ENCODE peak calls at places on chromosome 14, in five cellular contexts. H is kidney, Z is astrocyte, O is upper lobe of left lung, Q is heart right ventricle. E is an unnamed sample.

GRCh38 chr14:39393289-39393688 is 38.9 kb downstream of the FBXO33 start:
- DNase-seq in H (no peak), Z (no peak), O (no peak), Q (no peak), E (no peak)

GRCh38 chr14:55412686-55413085 is 1.1 kb upstream of the ATG14 start:
- DNase-seq in H (no peak), Z (peak; percentile 29), O (no peak), Q (no peak), E (no peak)

GRCh38 chr14:106317593-106317992 is 791.2 kb downstream of the TMEM121 start:
- DNase-seq in H (no peak), Z (no peak), O (no peak), Q (no peak), E (no peak)

GRCh38 chr14:61503167-61503801 is 181.9 kb downstream of the PRKCH start:
- DNase-seq in H (no peak), Z (peak; percentile 66), O (no peak), Q (no peak), E (no peak)

GRCh38 chr14:91142214-91142668 is 28.4 kb downstream of the DGLUCY start:
- DNase-seq in H (no peak), Z (no peak), O (no peak), Q (no peak), E (no peak)

GRCh38 chr14:61544448-61545202 is 150.7 kb upstream of the HIF1A start:
- DNase-seq in H (no peak), Z (no peak), O (no peak), Q (no peak), E (no peak)

GRCh38 chr14:95318399-95318834 is 1.3 kb downstream of the CLMN start:
- DNase-seq in H (peak; percentile 84), Z (no peak), O (no peak), Q (no peak), E (no peak)

GRCh38 chr14:24465369-24465768 is 22.8 kb upstream of the SDR39U1 start:
- DNase-seq in H (no peak), Z (no peak), O (no peak), Q (no peak), E (no peak)

GRCh38 chr14:81655423-81656314 is 122.0 kb upstream of the SEL1L start:
- DNase-seq in H (no peak), Z (no peak), O (no peak), Q (peak; percentile 12), E (no peak)

GRCh38 chr14:101823081-101823480 is 61.6 kb downstream of the PPP2R5C start:
- DNase-seq in H (no peak), Z (no peak), O (no peak), Q (no peak), E (no peak)

GRCh38 chr14:52175982-52176502 is 91.5 kb upstream of the PTGDR start:
- DNase-seq in H (no peak), Z (no peak), O (no peak), Q (no peak), E (no peak)

GRCh38 chr14:30108975-30109700 is 181.5 kb upstream of the PRKD1 start:
- DNase-seq in H (no peak), Z (peak; percentile 20), O (no peak), Q (no peak), E (no peak)

GRCh38 chr14:101084436-101084826 is 180.9 kb upstream of the RTL1 start:
- DNase-seq in H (no peak), Z (no peak), O (no peak), Q (no peak), E (no peak)

GRCh38 chr14:51310453-51311074 is 70.5 kb downstream of the TMX1 start:
- DNase-seq in H (no peak), Z (peak; percentile 87), O (no peak), Q (peak; percentile 73), E (no peak)

GRCh38 chr14:33432407-33433023 is 493.8 kb downstream of the NPAS3 start:
- DNase-seq in H (no peak), Z (peak; percentile 22), O (no peak), Q (no peak), E (no peak)

GRCh38 chr14:53509227-53509822 is 356.2 kb upstream of the DDHD1 start:
- DNase-seq in H (no peak), Z (peak; percentile 56), O (no peak), Q (peak; percentile 38), E (no peak)

GRCh38 chr14:39454906-39455539 is 22.8 kb upstream of the FBXO33 start:
- DNase-seq in H (no peak), Z (no peak), O (no peak), Q (no peak), E (no peak)

GRCh38 chr14:72291908-72292688 is 359.9 kb downstream of the RGS6 start:
- DNase-seq in H (no peak), Z (peak; percentile 3), O (no peak), Q (peak; percentile 29), E (peak; percentile 25)

GRCh38 chr14:23537351-23538048 is 14.1 kb downstream of the ZFHX2 start:
- DNase-seq in H (no peak), Z (no peak), O (no peak), Q (no peak), E (no peak)

GRCh38 chr14:94044476-94045091 is 18.4 kb downstream of the OTUB2 start:
- DNase-seq in H (no peak), Z (no peak), O (peak; percentile 53), Q (no peak), E (no peak)

GRCh38 chr14:96098309-96098998 is 59.3 kb downstream of the C14orf132 start:
- DNase-seq in H (no peak), Z (no peak), O (no peak), Q (no peak), E (peak; percentile 33)

GRCh38 chr14:21308132-21308478 is 28.2 kb downstream of the RPGRIP1 start:
- DNase-seq in H (no peak), Z (no peak), O (no peak), Q (no peak), E (no peak)

GRCh38 chr14:106556665-106557289 is 1030.4 kb downstream of the TMEM121 start:
- DNase-seq in H (peak; percentile 64), Z (no peak), O (peak; percentile 92), Q (no peak), E (no peak)

GRCh38 chr14:68688872-68689371 is 103.9 kb downstream of the ZFP36L1 start:
- DNase-seq in H (no peak), Z (peak; percentile 70), O (no peak), Q (no peak), E (no peak)

GRCh38 chr14:25055998-25056687 is 6.2 kb upstream of the STXBP6 start:
- DNase-seq in H (no peak), Z (peak; percentile 20), O (no peak), Q (no peak), E (no peak)

GRCh38 chr14:61569308-61569707 is 126.0 kb upstream of the HIF1A start:
- DNase-seq in H (no peak), Z (no peak), O (no peak), Q (no peak), E (no peak)

GRCh38 chr14:51157012-51157411 is 62.1 kb upstream of the TRIM9 start:
- DNase-seq in H (no peak), Z (no peak), O (no peak), Q (no peak), E (no peak)

GRCh38 chr14:69693145-69693544 is 73.8 kb upstream of the SRSF5 start:
- DNase-seq in H (no peak), Z (no peak), O (no peak), Q (no peak), E (no peak)

GRCh38 chr14:100589760-100590469 is 2.7 kb upstream of the BEGAIN start:
- DNase-seq in H (no peak), Z (no peak), O (no peak), Q (no peak), E (no peak)

GRCh38 chr14:94921870-94922585 is 152.1 kb upstream of the GSC start:
- DNase-seq in H (no peak), Z (no peak), O (no peak), Q (peak; percentile 36), E (no peak)

GRCh38 chr14:80055912-80056801 is 155.1 kb downstream of the DIO2 start:
- DNase-seq in H (no peak), Z (peak; percentile 46), O (no peak), Q (peak; percentile 36), E (peak; percentile 33)
- H3K27ac ChIP-seq in H (no peak overlapping the region), Z (no peak overlapping the region), O (no peak overlapping the region), Q (no peak overlapping the region), E (no peak overlapping the region)

DNA sequence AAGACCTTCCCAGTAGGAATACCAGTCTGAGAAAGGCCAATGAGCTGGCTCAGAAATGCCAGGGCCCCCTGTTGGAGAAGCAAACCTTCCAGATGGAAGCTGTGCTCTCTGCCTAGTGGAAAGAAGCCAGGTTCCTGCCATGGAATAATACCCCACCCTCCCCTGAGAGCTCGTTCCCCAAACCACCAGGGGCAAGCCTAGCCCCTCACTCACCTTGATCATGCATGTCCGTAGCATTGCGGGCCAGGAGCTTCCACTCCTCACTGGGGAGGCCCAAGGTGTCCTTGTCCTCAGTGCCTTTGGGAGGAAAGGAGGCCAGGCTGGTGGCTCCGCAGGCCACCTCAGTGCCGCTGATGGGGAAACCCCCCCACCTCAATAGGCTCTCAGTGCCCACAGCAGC is 20.1 kb downstream of the AHSA1 start:
- DNase-seq in H (no peak), Z (no peak), O (no peak), Q (no peak), E (no peak)
- H3K27ac ChIP-seq in H (no peak overlapping the region), Z (no peak overlapping the region), O (no peak overlapping the region), Q (no peak overlapping the region), E (no peak overlapping the region)

DNA sequence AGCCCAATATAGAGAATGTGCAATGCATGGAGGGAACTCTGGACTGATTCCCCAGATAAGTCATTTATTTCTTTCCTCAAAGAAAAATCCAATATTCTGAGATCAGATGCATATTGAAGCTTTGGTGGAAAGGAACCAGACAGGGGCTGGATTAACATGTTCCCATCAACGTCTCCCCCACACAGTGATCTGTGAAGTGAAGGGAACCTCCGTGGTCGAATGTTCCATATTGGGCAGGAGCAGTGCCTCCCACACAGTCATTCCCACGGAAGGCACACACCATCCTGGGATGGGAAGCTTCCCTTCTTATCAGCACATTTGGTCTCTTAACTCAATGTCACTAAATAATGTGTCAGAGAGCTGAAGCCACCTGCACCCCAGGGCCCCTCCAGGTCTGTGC is 247.1 kb downstream of the BCL11B start:
- DNase-seq in H (no peak), Z (no peak), O (no peak), Q (no peak), E (no peak)
- H3K27ac ChIP-seq in H (no peak overlapping the region), Z (no peak overlapping the region), O (no peak overlapping the region), Q (no peak overlapping the region), E (no peak overlapping the region)

DNA sequence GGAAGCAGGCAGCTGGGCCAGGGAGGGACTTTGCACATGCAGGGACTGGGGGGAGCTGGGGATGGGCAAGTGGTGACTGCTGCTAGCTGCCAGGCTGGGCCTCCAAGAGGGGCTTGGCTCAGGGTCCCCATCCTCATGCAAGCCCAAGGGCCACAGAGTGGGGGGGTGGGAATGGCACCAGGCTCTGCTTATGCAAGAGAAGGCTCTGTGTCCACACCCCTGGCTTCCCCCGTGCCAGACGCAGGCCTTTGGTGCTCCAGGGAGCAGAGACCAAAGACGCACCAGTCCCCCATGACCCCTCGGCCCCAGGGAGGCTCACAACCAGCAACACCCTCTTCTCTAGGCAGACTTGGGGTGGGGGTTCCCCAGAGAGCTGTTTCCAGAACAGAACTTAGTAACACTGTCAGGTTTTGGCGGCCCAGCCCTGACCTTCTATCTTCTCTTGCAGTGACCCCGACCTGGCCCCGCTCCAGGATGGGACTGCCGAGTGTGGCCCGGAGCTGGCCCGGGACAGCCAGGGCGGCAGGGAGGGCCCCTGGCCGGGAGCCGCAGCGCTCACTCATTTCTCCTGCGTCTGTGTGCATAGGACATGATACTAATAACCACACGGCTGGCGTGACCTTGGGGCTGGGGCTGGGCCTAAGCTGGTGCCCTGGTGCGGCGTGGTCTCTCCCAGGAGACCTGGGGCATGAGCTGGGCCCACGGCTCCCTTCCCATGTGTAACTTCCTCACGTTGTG is 14.3 kb downstream of the XRCC3 start:
- DNase-seq in H (peak; percentile 78), Z (no peak), O (peak; percentile 71), Q (no peak), E (no peak)
- H3K27ac ChIP-seq in H (no peak overlapping the region), Z (no peak overlapping the region), O (no peak overlapping the region), Q (peak overlapping the region; percentile 39), E (no peak overlapping the region)

GRCh38 chr14:76958975-76959710 is 69.4 kb downstream of the IRF2BPL start:
- DNase-seq in H (peak; percentile 89), Z (peak; percentile 89), O (no peak), Q (peak; percentile 76), E (no peak)
- H3K27ac ChIP-seq in H (peak overlapping the region; percentile 13), Z (peak overlapping the region; percentile 63), O (peak overlapping the region; percentile 30), Q (peak overlapping the region; percentile 92), E (no peak overlapping the region)